ENCODE peak calls at places on chromosomes 11 and 22, in nine cellular contexts. U is Peyer's patch; V is fibroblast of the aortic adventitia; P is endothelial cell; Q is GM06990; H is cardiac muscle cell; C is CD4-positive, alpha-beta T cell; M is endothelial cell of umbilical vein; J is neural crest cell. E is an unnamed sample.

GRCh38 chr11:92834296-92835020 is 135.0 kb upstream of the MTNR1B start:
- DNase-seq in C (no peak), J (no peak), H (no peak), U (no peak), V (no peak), Q (no peak), M (no peak), P (no peak), E (no peak)

GRCh38 chr11:64556721-64557250 is 34.2 kb upstream of the SLC22A12 start:
- DNase-seq in H (no peak), Q (no peak), V (no peak), J (no peak), U (no peak), C (no peak), M (no peak), P (no peak), E (no peak)

GRCh38 chr11:88383446-88383845 is 45.9 kb upstream of the CTSC start:
- DNase-seq in U (no peak), V (no peak), P (no peak), M (peak; percentile 55), J (no peak), H (no peak), Q (peak; percentile 18), C (no peak), E (no peak)

GRCh38 chr11:118918686-118919280 is 6.9 kb downstream of the BCL9L start:
- DNase-seq in C (no peak), Q (no peak), P (no peak), J (no peak), V (peak; percentile 25), M (no peak), U (peak; percentile 55), H (peak; percentile 81), E (no peak)

GRCh38 chr22:17724678-17725464 is 49.4 kb downstream of the BID start:
- DNase-seq in P (no peak), C (no peak), U (no peak), H (no peak), V (no peak), J (no peak), Q (no peak), M (no peak), E (no peak)

GRCh38 chr11:115682901-115683300 is 178.7 kb upstream of the CADM1 start:
- DNase-seq in P (no peak), U (no peak), H (no peak), V (no peak), Q (no peak), J (no peak), M (no peak), C (no peak), E (no peak)

GRCh38 chr22:48147404-48147803 is 1385.0 kb downstream of the TBC1D22A start:
- DNase-seq in Q (no peak), V (no peak), P (no peak), C (no peak), J (no peak), U (no peak), M (no peak), H (no peak), E (no peak)

GRCh38 chr11:850777-851762 is 8.4 kb downstream of the TSPAN4 start:
- DNase-seq in M (no peak), U (no peak), C (no peak), V (peak; percentile 38), J (no peak), H (no peak), P (no peak), Q (no peak), E (no peak)

GRCh38 chr22:50079689-50080465 is 5.3 kb downstream of the MLC1 start:
- DNase-seq in C (no peak), J (no peak), M (no peak), V (no peak), H (no peak), P (no peak), U (no peak), Q (no peak), E (no peak)

GRCh38 chr11:23574149-23574548 is 713.9 kb upstream of the CCDC179 start:
- DNase-seq in C (no peak), V (no peak), Q (no peak), J (no peak), U (no peak), H (no peak), M (no peak), P (no peak), E (no peak)

GRCh38 chr22:33853200-33854097 is 66.8 kb downstream of the LARGE1 start:
- DNase-seq in Q (peak; percentile 58), H (peak; percentile 67), V (peak; percentile 78), C (no peak), U (peak; percentile 81), J (no peak), P (no peak), M (peak; percentile 6), E (no peak)

GRCh38 chr11:68844376-68844775 is 2.7 kb upstream of the CPT1A start:
- DNase-seq in H (no peak), Q (no peak), M (no peak), J (no peak), V (no peak), U (no peak), C (no peak), P (no peak), E (no peak)

GRCh38 chr11:71305451-71306125 is 53.2 kb upstream of the SHANK2 start:
- DNase-seq in V (no peak), Q (no peak), J (no peak), C (no peak), M (no peak), P (no peak), U (peak; percentile 37), H (no peak), E (no peak)

GRCh38 chr22:49324527-49325491 is 502.9 kb downstream of the BRD1 start:
- DNase-seq in P (no peak), C (no peak), M (no peak), U (peak; percentile 47), H (no peak), V (no peak), Q (no peak), J (no peak), E (no peak)

GRCh38 chr22:36966851-36967535 is 52.3 kb downstream of the TST start:
- DNase-seq in C (no peak), J (no peak), V (peak; percentile 48), H (peak; percentile 64), P (no peak), Q (no peak), M (no peak), U (no peak), E (no peak)

GRCh38 chr11:61769169-61769920 is 16.9 kb downstream of the MYRF start:
- DNase-seq in U (no peak), H (peak; percentile 76), C (no peak), J (no peak), Q (no peak), P (no peak), M (no peak), V (peak; percentile 22), E (no peak)
- TF ChIP-seq CTCF in U (no peak), H (peak; percentile 56), C (no peak), J (peak; percentile 45), Q (peak; percentile 6), P (peak; percentile 37), M (no peak), V (peak; percentile 36), E (no peak)

GRCh38 chr11:76419896-76420295 is 24.9 kb upstream of the EMSY start:
- DNase-seq in U (no peak), P (peak; percentile 22), M (peak; percentile 7), Q (no peak), C (no peak), H (peak; percentile 3), V (no peak), J (no peak), E (no peak)
- TF ChIP-seq CTCF in U (peak; percentile 30), P (peak; percentile 46), M (peak; percentile 28), Q (peak; percentile 73), C (peak; percentile 10), H (peak; percentile 35), V (peak; percentile 17), J (peak; percentile 37), E (no peak)

GRCh38 chr22:39252461-39253391 is 7.9 kb upstream of the PDGFB start:
- DNase-seq in M (peak; percentile 85), H (no peak), U (no peak), Q (no peak), J (no peak), P (no peak), V (no peak), C (no peak), E (no peak)

GRCh38 chr22:39255449-39256185 is 10.8 kb upstream of the PDGFB start:
- DNase-seq in H (no peak), U (no peak), M (no peak), Q (no peak), P (no peak), J (no peak), C (no peak), V (no peak), E (no peak)

GRCh38 chr22:39253427-39254070 is 8.8 kb upstream of the PDGFB start:
- DNase-seq in C (no peak), J (no peak), M (peak; percentile 92), P (no peak), V (peak; percentile 80), U (no peak), H (peak; percentile 70), Q (peak; percentile 62), E (no peak)

GRCh38 chr22:39254789-39255298 is 10.1 kb upstream of the PDGFB start:
- DNase-seq in H (no peak), Q (peak; percentile 77), M (peak; percentile 84), P (no peak), V (peak; percentile 44), C (no peak), J (no peak), U (no peak), E (no peak)

DNA sequence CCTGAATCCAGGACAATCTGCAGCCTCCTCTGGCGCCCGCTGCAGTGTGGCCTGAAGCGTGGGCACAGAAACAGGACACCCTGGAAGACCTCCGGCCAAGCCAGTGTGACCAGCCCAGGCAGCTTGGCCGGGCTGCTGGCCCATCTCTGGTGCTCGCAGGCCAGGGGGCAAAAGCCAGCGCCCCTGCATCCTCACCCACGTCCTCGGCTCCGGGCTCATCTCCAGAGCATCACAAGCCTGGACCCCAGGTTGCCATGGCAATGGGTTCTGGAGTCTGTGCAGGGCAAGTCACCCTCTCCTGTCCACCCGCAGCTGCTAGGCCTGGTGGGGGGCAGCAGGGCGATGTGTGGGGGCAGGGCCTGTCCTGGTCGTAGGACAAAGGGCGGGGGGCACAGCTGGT is 9.3 kb upstream of the PDGFB start:
- DNase-seq in Q (no peak), C (no peak), H (no peak), J (no peak), P (no peak), V (no peak), M (no peak), U (no peak), E (no peak)
- TF ChIP-seq CTCF in Q (no peak), C (no peak), H (no peak), J (no peak), P (no peak), V (no peak), M (no peak), U (no peak), E (no peak)

DNA sequence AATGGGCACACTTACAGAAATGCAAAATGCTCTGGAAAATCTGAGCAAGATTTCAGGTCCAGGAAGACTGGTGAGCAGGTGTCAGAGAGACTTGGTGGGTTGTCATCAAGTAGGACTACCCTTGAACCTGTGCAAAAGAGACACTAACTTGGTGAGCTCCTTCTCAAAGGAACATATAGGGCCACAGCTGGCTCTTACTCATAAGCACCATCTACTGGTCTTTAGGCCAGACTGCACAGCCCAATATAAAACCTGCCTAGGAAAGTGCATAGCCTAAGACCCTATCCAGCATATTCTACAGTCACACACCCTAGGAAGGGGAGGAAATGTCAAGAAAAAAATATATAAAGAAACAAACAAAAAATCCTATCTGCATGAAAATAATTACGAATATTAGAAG is 18.2 kb upstream of the OR10W1 start:
- DNase-seq in U (peak; percentile 65), V (peak; percentile 45), C (no peak), J (no peak), Q (no peak), H (peak; percentile 30), M (peak; percentile 53), P (peak; percentile 8), E (no peak)
- TF ChIP-seq CTCF in U (peak; percentile 81), V (peak; percentile 74), C (peak; percentile 23), J (peak; percentile 59), Q (peak; percentile 72), H (peak; percentile 45), M (peak; percentile 36), P (no peak), E (no peak)

E was measured in omental fat pad.